ENCODE peak calls at places on chromosomes 12 and 14, in nine cellular contexts. A, M, P, I, W, Y, Q, F and G are unnamed samples.

GRCh38 chr12:8037947-8038346 is 5.4 kb downstream of the FOXJ2 start:
- DNase-seq in A (no peak), M (no peak), P (no peak), I (no peak), W (no peak), Y (no peak), Q (no peak), F (no peak), G (no peak)

GRCh38 chr12:47549258-47549657 is 156.6 kb downstream of the RPAP3 start:
- DNase-seq in A (no peak), M (no peak), P (no peak), I (no peak), W (no peak), Y (no peak), Q (no peak), F (no peak), G (no peak)

GRCh38 chr12:121804417-121805111 is 755 bp downstream of the SETD1B start:
- DNase-seq in A (peak), M (no peak), P (no peak), I (no peak), W (peak), Y (peak), Q (no peak), F (no peak), G (no peak)

GRCh38 chr12:115983226-115983798 is 294.2 kb downstream of the MED13L start:
- DNase-seq in A (no peak), M (no peak), P (peak), I (peak), W (peak), Y (no peak), Q (no peak), F (no peak), G (no peak)

GRCh38 chr12:57983858-57984505 is 42.6 kb downstream of the ATP23 start:
- DNase-seq in A (no peak), M (no peak), P (no peak), I (no peak), W (no peak), Y (no peak), Q (no peak), F (no peak), G (no peak)

GRCh38 chr12:130981156-130981789 is 27.6 kb downstream of the ADGRD1 start:
- DNase-seq in A (no peak), M (no peak), P (no peak), I (no peak), W (no peak), Y (no peak), Q (no peak), F (no peak), G (no peak)

GRCh38 chr12:40645361-40645760 is 46.9 kb upstream of the CNTN1 start:
- DNase-seq in A (no peak), M (no peak), P (no peak), I (no peak), W (no peak), Y (no peak), Q (no peak), F (no peak), G (no peak)

GRCh38 chr14:58104808-58105207 is 47.2 kb downstream of the ARMH4 start:
- DNase-seq in A (peak), M (no peak), P (no peak), I (no peak), W (no peak), Y (no peak), Q (peak), F (no peak), G (peak)

GRCh38 chr14:99605299-99605961 is 1.4 kb upstream of the CCDC85C start:
- DNase-seq in A (peak), M (peak), P (peak), I (no peak), W (peak), Y (peak), Q (peak), F (no peak), G (no peak)

GRCh38 chr12:63420206-63420644 is 248.1 kb downstream of the DPY19L2 start:
- DNase-seq in A (peak), M (peak), P (no peak), I (peak), W (peak), Y (no peak), Q (peak), F (no peak), G (no peak)

GRCh38 chr14:24071144-24071697 is at the start of gene CPNE6:
- DNase-seq in A (no peak), M (no peak), P (peak), I (no peak), W (peak), Y (no peak), Q (no peak), F (no peak), G (no peak)

GRCh38 chr12:3101309-3102022 is 24.3 kb downstream of the TSPAN9 start:
- DNase-seq in A (no peak), M (no peak), P (no peak), I (no peak), W (no peak), Y (no peak), Q (peak), F (no peak), G (no peak)

GRCh38 chr12:112381898-112382796 is at the start of gene HECTD4:
- DNase-seq in A (peak), M (peak), P (peak), I (peak), W (peak), Y (peak), Q (peak), F (peak), G (peak)

GRCh38 chr14:22547948-22548750 is 40.9 kb downstream of the DAD1 start:
- DNase-seq in A (no peak), M (no peak), P (no peak), I (no peak), W (no peak), Y (no peak), Q (no peak), F (no peak), G (no peak)

GRCh38 chr14:31221266-31221665 is 13.7 kb upstream of the HECTD1 start:
- DNase-seq in A (no peak), M (no peak), P (no peak), I (no peak), W (no peak), Y (no peak), Q (no peak), F (no peak), G (no peak)

GRCh38 chr12:50187084-50187900 is 20.1 kb upstream of the CERS5 start:
- DNase-seq in A (no peak), M (no peak), P (no peak), I (no peak), W (no peak), Y (no peak), Q (peak), F (no peak), G (no peak)

GRCh38 chr12:52327086-52327829 is 6.1 kb upstream of the KRT83 start:
- DNase-seq in A (peak), M (peak), P (peak), I (peak), W (peak), Y (peak), Q (peak), F (peak), G (peak)

GRCh38 chr12:5612556-5613421 is 180.9 kb downstream of the NTF3 start:
- DNase-seq in A (no peak), M (no peak), P (no peak), I (no peak), W (no peak), Y (no peak), Q (no peak), F (no peak), G (no peak)

GRCh38 chr12:52645120-52645761 is 6.8 kb downstream of the KRT2 start:
- DNase-seq in A (no peak), M (no peak), P (no peak), I (no peak), W (no peak), Y (no peak), Q (no peak), F (no peak), G (no peak)

GRCh38 chr12:120438495-120439198 is 734 bp downstream of the COX6A1 start:
- DNase-seq in A (no peak), M (no peak), P (no peak), I (no peak), W (peak), Y (no peak), Q (no peak), F (no peak), G (no peak)

GRCh38 chr12:50862316-50862715 is 19.6 kb downstream of the TMPRSS12 start:
- DNase-seq in A (peak), M (no peak), P (no peak), I (no peak), W (no peak), Y (no peak), Q (peak), F (no peak), G (peak)

GRCh38 chr14:87643005-87643404 is 350.0 kb downstream of the GALC start:
- DNase-seq in A (no peak), M (peak), P (peak), I (no peak), W (no peak), Y (peak), Q (no peak), F (no peak), G (no peak)